ENCODE peak calls at places on chromosomes 3 and 15, in nine cellular contexts. X is Peyer's patch, V is K562, E is H54, I is spleen, Y is ovary, Q is heart left ventricle, L is suprapubic skin, U is IMR-90. S is an unnamed sample.

GRCh38 chr3:35789039-35789438 is 149.7 kb downstream of the ARPP21 start:
- DNase-seq in X (no peak), L (no peak), Q (no peak), U (no peak), I (no peak), E (no peak), V (no peak), Y (no peak), S (no peak)

GRCh38 chr3:185498503-185499396 is at the start of gene TMEM41A:
- DNase-seq in V (peak), X (peak), L (peak), U (peak), Q (peak), Y (peak), I (peak), E (peak), S (peak)

GRCh38 chr15:94056314-94056713 is 175.0 kb upstream of the MCTP2 start:
- DNase-seq in U (peak), X (no peak), Y (no peak), E (no peak), I (no peak), L (no peak), V (no peak), Q (no peak), S (no peak)

GRCh38 chr3:47984089-47984759 is 32.0 kb downstream of the MAP4 start:
- DNase-seq in Y (no peak), L (no peak), I (no peak), E (peak), X (no peak), Q (no peak), V (no peak), U (peak), S (no peak)

GRCh38 chr3:184594386-184595035 is 32.9 kb downstream of the EPHB3 start:
- DNase-seq in V (no peak), U (no peak), L (no peak), E (no peak), Y (peak), X (no peak), Q (no peak), I (peak), S (no peak)

GRCh38 chr3:101859882-101860281 is 10.6 kb downstream of the NFKBIZ start:
- DNase-seq in E (no peak), I (no peak), Y (no peak), U (no peak), Q (no peak), X (no peak), L (no peak), V (no peak), S (no peak)

GRCh38 chr3:194205675-194206133 is 69.8 kb downstream of the HES1 start:
- DNase-seq in X (no peak), V (no peak), I (no peak), U (no peak), Q (no peak), L (no peak), E (no peak), Y (no peak), S (peak)

GRCh38 chr3:13479332-13479581 is 849 bp upstream of the HDAC11 start:
- DNase-seq in U (no peak), Y (no peak), X (no peak), E (no peak), V (peak), I (no peak), Q (peak), L (no peak), S (no peak)

GRCh38 chr15:60720493-60721231 is 241.7 kb upstream of the ICE2 start:
- DNase-seq in U (no peak), X (no peak), Q (no peak), E (no peak), I (no peak), Y (no peak), L (no peak), V (no peak), S (peak)

GRCh38 chr3:38925351-38925750 is 109.3 kb upstream of the SCN10A start:
- DNase-seq in I (no peak), E (no peak), Y (no peak), Q (no peak), V (no peak), U (no peak), X (no peak), L (no peak), S (no peak)

GRCh38 chr15:94028809-94029208 is 202.6 kb upstream of the MCTP2 start:
- DNase-seq in U (no peak), X (no peak), E (no peak), I (no peak), V (no peak), L (no peak), Q (no peak), Y (no peak), S (no peak)

GRCh38 chr3:134883697-134884385 is 88.8 kb downstream of the EPHB1 start:
- DNase-seq in V (no peak), X (no peak), I (peak), U (no peak), Y (no peak), E (no peak), Q (no peak), L (peak), S (no peak)

GRCh38 chr3:17258823-17259436 is 374.2 kb downstream of the PLCL2 start:
- DNase-seq in V (peak), E (peak), I (no peak), L (no peak), X (no peak), U (peak), Y (no peak), Q (no peak), S (peak)

GRCh38 chr15:29849218-29849617 is 26.9 kb upstream of the TJP1 start:
- DNase-seq in V (no peak), Q (no peak), L (no peak), X (no peak), Y (no peak), I (no peak), U (peak), E (no peak), S (no peak)

GRCh38 chr3:44685128-44685800 is 27.2 kb upstream of the ZNF502 start:
- DNase-seq in Y (peak), E (no peak), V (peak), Q (peak), I (peak), X (peak), U (peak), L (peak), S (peak)

GRCh38 chr3:168053115-168053514 is 42.6 kb downstream of the GOLIM4 start:
- DNase-seq in U (no peak), X (no peak), Q (no peak), I (no peak), V (no peak), L (no peak), E (no peak), Y (no peak), S (no peak)

GRCh38 chr3:158312560-158313141 is 202.8 kb downstream of the RSRC1 start:
- DNase-seq in E (no peak), Q (no peak), L (no peak), V (no peak), U (peak), X (no peak), I (no peak), Y (no peak), S (peak)

GRCh38 chr3:42010530-42010929 is 48.6 kb upstream of the ULK4 start:
- DNase-seq in X (peak), I (no peak), V (no peak), Y (no peak), Q (no peak), U (no peak), L (no peak), E (no peak), S (no peak)

GRCh38 chr3:12427551-12427950 is 56.7 kb upstream of the TSEN2 start:
- DNase-seq in I (no peak), V (no peak), Q (no peak), L (no peak), E (no peak), X (no peak), U (no peak), Y (no peak), S (no peak)

GRCh38 chr3:170220871-170221270 is 1.4 kb upstream of the PRKCI start:
- DNase-seq in I (no peak), Q (no peak), E (no peak), X (no peak), V (no peak), Y (no peak), L (no peak), U (peak), S (no peak)

GRCh38 chr15:52424856-52425431 is 103.7 kb downstream of the MYO5A start:
- DNase-seq in L (no peak), Y (no peak), X (no peak), E (no peak), V (no peak), Q (no peak), I (no peak), U (no peak), S (no peak)

GRCh38 chr15:40338041-40338657 is 2.6 kb downstream of the CCDC9B start:
- DNase-seq in Q (peak), V (peak), L (no peak), X (peak), I (peak), E (no peak), U (peak), Y (peak), S (peak)

GRCh38 chr3:193594946-193595689 is 2.1 kb downstream of the OPA1 start:
- DNase-seq in Y (no peak), L (no peak), I (no peak), Q (no peak), E (no peak), V (no peak), U (peak), X (no peak), S (no peak)

GRCh38 chr15:78024883-78025282 is 52.6 kb downstream of the TBC1D2B start:
- DNase-seq in V (no peak), I (no peak), X (no peak), L (no peak), Y (no peak), U (no peak), E (no peak), Q (no peak), S (no peak)

GRCh38 chr15:68794869-68795268 is 25.8 kb downstream of the ANP32A start:
- DNase-seq in I (no peak), X (peak), U (no peak), V (no peak), L (no peak), Y (no peak), Q (no peak), E (no peak), S (no peak)

GRCh38 chr15:33284336-33284735 is 26.4 kb upstream of the RYR3 start:
- DNase-seq in U (no peak), E (no peak), L (no peak), I (no peak), V (no peak), Y (no peak), X (no peak), Q (no peak), S (no peak)

GRCh38 chr15:74933573-74933972 is 4.3 kb downstream of the COX5A start:
- DNase-seq in L (no peak), I (no peak), U (no peak), Q (no peak), V (no peak), X (no peak), E (no peak), Y (no peak), S (no peak)

GRCh38 chr15:74937226-74937601 is 659 bp downstream of the COX5A start:
- DNase-seq in I (no peak), V (no peak), Y (no peak), E (no peak), Q (no peak), L (no peak), U (no peak), X (no peak), S (no peak)

GRCh38 chr15:74937602-74938371 is at the start of gene COX5A:
- DNase-seq in E (peak), U (peak), L (peak), Y (peak), I (peak), V (peak), X (peak), Q (peak), S (peak)
- TF ChIP-seq POLR2A in E (peak), U (peak), L (peak), Y (peak), I (peak), V (peak), X (peak), Q (peak), S (peak)

GRCh38 chr15:83092309-83092976 is 15.0 kb upstream of the TM6SF1 start:
- DNase-seq in V (peak), L (no peak), E (no peak), X (no peak), Q (peak), Y (no peak), U (peak), I (no peak), S (peak)
- TF ChIP-seq POLR2A in V (peak), L (peak), E (no peak), X (no peak), Q (peak), Y (no peak), U (no peak), I (no peak), S (peak)

DNA sequence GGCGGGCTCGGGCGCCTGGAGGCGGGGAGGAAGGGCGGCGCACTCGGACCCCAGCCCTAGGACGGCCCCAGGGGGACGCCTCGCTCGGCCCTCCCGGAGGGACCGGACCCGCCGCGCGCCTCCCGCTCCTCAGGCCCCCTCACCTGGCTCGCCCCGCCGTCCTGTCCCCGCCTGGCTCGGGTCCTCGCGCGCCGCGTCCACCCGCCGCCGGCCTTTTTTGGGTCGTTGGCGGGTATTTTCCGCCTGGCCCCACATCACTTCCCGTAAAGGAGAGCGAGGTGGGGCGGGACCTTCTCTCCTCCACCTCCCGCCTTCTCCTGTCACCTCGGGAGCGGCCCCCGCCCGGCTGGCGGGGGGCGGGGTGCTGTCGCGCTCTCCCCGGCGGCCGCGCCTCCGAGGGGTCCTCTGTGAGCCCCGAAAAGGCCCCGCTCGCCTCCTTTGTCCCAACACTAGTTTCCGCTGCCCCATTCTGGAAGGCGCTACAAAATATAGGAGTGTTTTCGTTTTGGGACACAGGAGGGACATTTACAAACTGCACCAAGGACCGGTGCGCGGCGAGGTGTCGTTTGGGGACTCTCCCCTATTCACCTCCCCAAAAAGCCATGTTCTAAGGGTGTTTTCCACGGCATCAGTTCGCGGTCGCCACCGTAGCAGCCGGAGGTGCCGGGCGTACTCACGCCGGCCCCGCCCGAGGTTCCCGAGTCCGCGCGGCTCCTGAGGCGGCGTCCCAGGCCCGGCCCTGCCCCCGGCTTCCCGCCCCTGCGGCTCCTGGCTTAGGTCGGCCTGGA is at the start of gene RAB27A:
- DNase-seq in Q (peak), L (peak), V (peak), Y (peak), U (peak), I (peak), X (peak), E (peak), S (peak)
- TF ChIP-seq POLR2A in Q (peak), L (no peak), V (peak), Y (no peak), U (peak), I (no peak), X (peak), E (peak), S (peak)

GRCh38 chr3:149813367-149814281 is 609 bp downstream of the RNF13 start:
- DNase-seq in E (no peak), I (peak), L (no peak), Y (no peak), X (peak), V (peak), U (peak), Q (no peak), S (peak)

GRCh38 chr3:149810846-149811245 is 2.2 kb upstream of the RNF13 start:
- DNase-seq in E (no peak), X (no peak), U (no peak), L (no peak), I (no peak), Q (no peak), V (no peak), Y (no peak), S (no peak)

GRCh38 chr3:149812165-149812605 is 830 bp upstream of the RNF13 start:
- DNase-seq in Q (no peak), U (no peak), Y (no peak), X (no peak), E (no peak), L (no peak), I (no peak), V (no peak), S (no peak)

GRCh38 chr3:149815318-149815717 is 2.3 kb downstream of the RNF13 start:
- DNase-seq in L (no peak), X (no peak), E (no peak), U (no peak), Q (no peak), I (no peak), Y (no peak), V (no peak), S (no peak)

DNA sequence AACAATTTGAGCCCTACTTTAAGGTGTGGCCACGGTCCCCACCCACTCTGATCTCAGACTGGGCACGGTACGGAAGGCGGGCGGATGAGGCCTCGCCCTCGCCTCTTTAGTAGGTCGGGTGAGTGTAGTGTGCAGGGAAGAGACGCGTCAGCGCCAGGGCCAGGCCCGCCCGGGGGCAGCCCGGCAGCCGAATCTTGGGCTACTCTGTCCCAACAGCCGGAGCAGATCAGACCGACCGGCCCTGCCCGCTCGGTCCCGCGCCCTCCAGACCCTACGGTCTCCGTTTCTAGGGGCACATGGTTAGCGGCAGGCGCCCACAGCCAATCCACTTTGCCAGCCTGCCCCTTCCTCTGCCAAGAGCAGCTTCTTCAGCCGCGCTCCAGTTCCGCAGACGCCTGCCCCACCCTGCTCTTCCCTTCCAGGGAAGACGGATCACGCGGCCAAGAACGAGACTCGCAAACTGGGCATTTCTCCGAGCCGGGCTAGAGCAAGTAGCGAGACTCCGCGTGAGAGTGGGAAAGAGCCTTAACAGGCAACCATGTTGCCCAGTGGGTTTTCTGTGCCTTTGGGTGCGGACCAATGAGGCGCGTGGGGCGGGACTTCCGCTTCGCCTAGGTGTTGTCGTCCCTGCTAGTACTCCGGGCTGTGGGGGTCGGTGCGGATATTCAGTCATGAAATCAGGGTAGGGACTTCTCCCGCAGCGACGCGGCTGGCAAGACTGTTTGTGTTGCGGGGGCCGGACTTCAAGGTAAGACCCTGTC is at the start of gene RNF13:
- DNase-seq in Q (peak), U (peak), L (peak), Y (peak), E (peak), X (peak), I (peak), V (peak), S (peak)
- TF ChIP-seq POLR2A in Q (peak), U (peak), L (peak), Y (peak), E (peak), X (peak), I (peak), V (peak), S (peak)

DNA sequence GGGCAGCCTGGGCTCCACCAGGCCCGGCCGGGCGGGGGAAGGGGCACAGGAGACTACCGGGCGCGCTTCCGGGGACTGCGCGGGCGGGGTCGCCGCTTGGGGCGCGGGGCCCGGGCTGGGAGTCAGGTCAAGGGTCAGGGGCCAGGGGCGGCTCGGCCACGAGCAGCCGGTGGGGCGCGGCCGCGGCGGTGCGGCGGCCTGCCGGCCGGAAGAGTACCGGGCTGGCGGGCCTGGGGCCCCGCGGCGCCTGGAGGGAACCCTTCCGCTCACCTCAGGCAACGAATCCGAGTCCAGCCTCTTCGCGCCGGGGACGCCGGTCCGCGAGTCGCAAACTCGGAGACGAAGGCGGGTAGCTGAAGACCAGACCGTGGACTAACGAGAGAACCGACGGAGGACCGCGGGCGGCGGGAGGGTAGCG is 217 bp downstream of the RHOA start:
- DNase-seq in Y (peak), E (no peak), I (peak), Q (peak), X (no peak), V (peak), U (no peak), L (no peak), S (peak)
- TF ChIP-seq POLR2A in Y (peak), E (peak), I (no peak), Q (no peak), X (no peak), V (no peak), U (no peak), L (no peak), S (no peak)

DNA sequence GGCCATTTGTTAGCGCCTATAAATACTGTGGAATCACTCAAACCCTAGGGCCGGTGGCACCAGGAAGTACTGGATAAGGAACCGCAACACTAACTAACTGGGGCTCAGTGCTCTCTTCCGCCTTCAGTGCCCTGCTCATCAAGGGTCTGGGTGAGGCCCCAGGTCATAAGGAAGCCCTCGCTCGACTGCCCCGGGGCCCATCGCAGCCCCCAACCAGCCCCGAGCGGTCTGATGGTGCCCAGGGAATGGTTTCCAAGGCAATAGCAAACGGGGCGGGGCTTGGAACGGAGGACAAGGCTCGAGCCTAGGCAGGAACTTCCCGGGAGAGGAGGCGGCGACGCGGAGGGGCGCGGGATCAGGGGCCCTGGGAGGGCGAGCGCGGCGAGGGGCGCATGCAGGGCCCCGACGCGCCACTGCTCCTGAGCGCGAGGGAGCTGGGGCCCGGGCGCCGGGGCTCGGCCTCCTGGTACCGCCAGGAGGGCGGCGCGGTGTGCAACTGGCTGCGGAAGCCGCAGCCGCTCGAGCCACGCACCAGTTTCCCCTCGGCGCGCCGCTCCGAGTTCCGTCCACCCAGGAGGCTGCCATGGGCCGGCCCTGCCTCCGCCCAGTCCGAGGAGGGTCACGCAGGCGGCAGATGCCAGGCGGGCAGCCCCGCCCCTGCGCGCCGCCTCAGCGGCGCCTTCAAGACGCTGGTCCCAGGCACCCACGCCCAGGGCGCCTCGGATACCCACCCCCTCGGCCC is at the start of gene TTLL3:
- DNase-seq in V (no peak), U (peak), L (peak), Q (peak), Y (peak), I (peak), X (peak), E (peak), S (peak)
- TF ChIP-seq POLR2A in V (no peak), U (no peak), L (peak), Q (peak), Y (peak), I (peak), X (peak), E (peak), S (peak)

S was measured in erythroblast.